ENCODE peak calls at places on chromosomes 7 and 10, in eight cellular contexts. H is ovary, Z is GM12878, J is A549, C is transverse colon, F is K562, R is stomach, E is SK-N-SH. M is an unnamed sample.

GRCh38 chr10:121952226-121952625 is 22.8 kb downstream of the NSMCE4A start:
- DNase-seq in H (no peak), Z (no peak), J (no peak), C (no peak), F (no peak), R (no peak), E (no peak), M (no peak)

GRCh38 chr10:123967626-123968243 is 76.1 kb upstream of the CPXM2 start:
- DNase-seq in H (peak; percentile 84), Z (no peak), J (peak; percentile 84), C (peak; percentile 76), F (peak; percentile 73), R (peak; percentile 67), E (peak; percentile 91), M (peak; percentile 85)

GRCh38 chr7:57403601-57404342 is 46.2 kb upstream of the ZNF716 start:
- DNase-seq in H (peak; percentile 86), Z (no peak), J (no peak), C (no peak), F (peak; percentile 23), R (no peak), E (peak; percentile 85), M (no peak)

GRCh38 chr10:33363112-33363511 is 28.6 kb upstream of the NRP1 start:
- DNase-seq in H (no peak), Z (no peak), J (no peak), C (no peak), F (no peak), R (no peak), E (no peak), M (no peak)

GRCh38 chr10:72828294-72828693 is 65.2 kb upstream of the OIT3 start:
- DNase-seq in H (no peak), Z (no peak), J (no peak), C (no peak), F (no peak), R (no peak), E (no peak), M (no peak)

GRCh38 chr7:87747681-87748080 is 119.5 kb downstream of the RUNDC3B start:
- DNase-seq in H (no peak), Z (no peak), J (no peak), C (no peak), F (no peak), R (no peak), E (no peak), M (no peak)

GRCh38 chr7:147249956-147250355 is 1133.4 kb downstream of the CNTNAP2 start:
- DNase-seq in H (no peak), Z (no peak), J (no peak), C (no peak), F (no peak), R (no peak), E (no peak), M (no peak)

GRCh38 chr10:118332948-118333710 is 9.0 kb downstream of the FAM204A start:
- DNase-seq in H (no peak), Z (no peak), J (no peak), C (no peak), F (no peak), R (no peak), E (no peak), M (no peak)

GRCh38 chr10:44416021-44416758 is 31.3 kb upstream of the CXCL12 start:
- DNase-seq in H (no peak), Z (no peak), J (no peak), C (no peak), F (no peak), R (no peak), E (no peak), M (peak; percentile 50)

GRCh38 chr10:46234026-46234425 is 52.8 kb upstream of the ANTXRL start:
- DNase-seq in H (no peak), Z (no peak), J (no peak), C (no peak), F (no peak), R (peak; percentile 1), E (no peak), M (no peak)

GRCh38 chr7:121429803-121430202 is 33.7 kb upstream of the FAM3C start:
- DNase-seq in H (no peak), Z (no peak), J (no peak), C (no peak), F (no peak), R (no peak), E (no peak), M (no peak)

GRCh38 chr7:117588352-117588794 is 108.5 kb downstream of the CFTR start:
- DNase-seq in H (no peak), Z (peak; percentile 37), J (no peak), C (no peak), F (no peak), R (no peak), E (no peak), M (no peak)

GRCh38 chr7:133299620-133300019 is 46.7 kb downstream of the EXOC4 start:
- DNase-seq in H (no peak), Z (no peak), J (no peak), C (no peak), F (no peak), R (no peak), E (peak; percentile 30), M (no peak)

GRCh38 chr10:129055225-129055624 is 411.8 kb upstream of the MGMT start:
- DNase-seq in H (no peak), Z (no peak), J (no peak), C (no peak), F (no peak), R (no peak), E (no peak), M (no peak)

GRCh38 chr7:35351466-35351865 is 97.6 kb upstream of the TBX20 start:
- DNase-seq in H (no peak), Z (no peak), J (no peak), C (no peak), F (no peak), R (no peak), E (no peak), M (no peak)

GRCh38 chr10:127407551-127407950 is 141.6 kb upstream of the NPS start:
- DNase-seq in H (no peak), Z (no peak), J (no peak), C (no peak), F (no peak), R (no peak), E (no peak), M (peak; percentile 56)

GRCh38 chr10:127408115-127408710 is 140.9 kb upstream of the NPS start:
- DNase-seq in H (no peak), Z (no peak), J (no peak), C (no peak), F (no peak), R (no peak), E (no peak), M (no peak)

GRCh38 chr10:127402596-127403409 is 146.3 kb upstream of the NPS start:
- DNase-seq in H (no peak), Z (no peak), J (no peak), C (no peak), F (no peak), R (no peak), E (no peak), M (no peak)

GRCh38 chr10:127406018-127406550 is 143.0 kb upstream of the NPS start:
- DNase-seq in H (no peak), Z (no peak), J (no peak), C (no peak), F (no peak), R (no peak), E (no peak), M (peak; percentile 15)

DNA sequence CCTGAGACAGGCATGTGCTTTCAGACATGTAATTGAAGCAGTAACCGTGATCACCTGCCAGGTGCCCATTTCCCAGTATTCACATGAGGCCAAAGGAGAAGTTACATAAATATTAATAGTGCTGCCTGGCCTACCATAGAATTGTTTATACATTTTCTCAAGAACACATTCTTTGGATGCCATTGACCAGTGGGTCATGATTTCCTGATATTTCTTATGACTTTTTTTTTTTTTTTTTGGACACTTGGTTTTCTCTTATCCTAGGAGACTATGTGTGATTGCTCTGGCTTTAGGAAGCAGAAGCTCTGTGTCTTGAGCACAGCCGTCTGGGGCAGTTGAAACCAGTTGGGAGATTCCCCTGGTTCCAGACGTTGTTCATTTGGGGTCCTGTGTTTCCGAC is 143.9 kb upstream of the NPS start:
- DNase-seq in H (no peak), Z (no peak), J (no peak), C (no peak), F (no peak), R (no peak), E (no peak), M (no peak)
- TF ChIP-seq EP300 in H (no peak), Z (no peak), J (no peak), C (no peak), F (no peak), R (no peak), E (no peak), M (no peak)

DNA sequence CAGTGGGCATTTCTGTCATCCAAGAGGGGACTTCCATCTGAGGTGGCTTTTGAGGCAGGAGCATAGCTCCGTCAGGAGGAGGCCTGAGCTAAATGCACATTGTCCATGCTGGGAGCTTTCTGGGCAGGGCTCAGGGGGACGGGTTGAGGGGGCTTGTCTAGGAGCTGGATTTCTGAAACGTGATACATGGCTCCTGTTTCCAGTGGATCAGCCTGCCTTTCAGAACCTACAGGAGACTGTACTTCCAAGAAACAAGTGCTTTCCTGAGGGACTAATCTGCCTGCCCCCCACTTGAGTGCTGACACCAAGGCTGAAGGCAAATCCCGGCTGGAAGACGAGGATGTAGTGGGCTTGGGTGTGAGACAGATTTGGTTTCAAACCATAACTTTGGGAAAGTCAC is 40.5 kb upstream of the GDF10 start:
- DNase-seq in H (no peak), Z (no peak), J (no peak), C (peak; percentile 3), F (no peak), R (no peak), E (no peak), M (no peak)
- TF ChIP-seq EP300 in H (no peak), Z (no peak), J (no peak), C (no peak), F (no peak), R (no peak), E (no peak), M (no peak)

GRCh38 chr7:128209229-128210035 is 31.6 kb upstream of the LEP start:
- DNase-seq in H (peak; percentile 77), Z (peak; percentile 13), J (peak; percentile 91), C (peak; percentile 62), F (peak; percentile 93), R (peak; percentile 72), E (peak; percentile 93), M (no peak)
- TF ChIP-seq EP300 in H (no peak), Z (no peak), J (no peak), C (no peak), F (no peak), R (no peak), E (no peak), M (no peak)

GRCh38 chr7:131300572-131301466 is 26.9 kb upstream of the MKLN1 start:
- DNase-seq in H (no peak), Z (no peak), J (no peak), C (no peak), F (no peak), R (no peak), E (no peak), M (no peak)

GRCh38 chr7:131302876-131303707 is 24.6 kb upstream of the MKLN1 start:
- DNase-seq in H (no peak), Z (no peak), J (peak; percentile 28), C (peak; percentile 43), F (no peak), R (peak; percentile 46), E (no peak), M (no peak)

GRCh38 chr7:131302453-131302852 is 25.2 kb upstream of the MKLN1 start:
- DNase-seq in H (no peak), Z (no peak), J (no peak), C (no peak), F (no peak), R (peak; percentile 34), E (no peak), M (no peak)

GRCh38 chr7:131298608-131298992 is 29.1 kb upstream of the MKLN1 start:
- DNase-seq in H (no peak), Z (no peak), J (no peak), C (no peak), F (no peak), R (no peak), E (no peak), M (no peak)

GRCh38 chr7:131300078-131300477 is 27.6 kb upstream of the MKLN1 start:
- DNase-seq in H (no peak), Z (no peak), J (no peak), C (no peak), F (no peak), R (no peak), E (no peak), M (no peak)
- TF ChIP-seq EP300 in H (no peak), Z (no peak), J (no peak), C (no peak), F (no peak), R (no peak), E (no peak), M (no peak)